ENCODE peak calls at places on chromosomes 13 and 19, in eight cellular contexts. One of them, this sample, is unnamed.

GRCh38 chr19:30066781-30067759 is 125.0 kb downstream of the URI1 start:
- DNase-seq in IMR-90: no peak
- DNase-seq in EH: no peak
- DNase-seq in stimulated activated CD4-positive, alpha-beta T cell treated with anti-CD3 and anti-CD28 coated beads, Interleukin-2, amount 100 ng/mL, for 24 hours: no peak
- DNase-seq in PC-3: no peak
- DNase-seq in WTC11: no peak
- DNase-seq in breast epithelium: no peak
- DNase-seq in fibroblast of the conjunctiva: no peak
- DNase-seq in this sample: no peak

GRCh38 chr13:101127741-101128353 is 288.5 kb downstream of the NALCN start:
- DNase-seq in IMR-90: peak; percentile 53
- DNase-seq in stimulated activated CD4-positive, alpha-beta T cell treated with anti-CD3 and anti-CD28 coated beads, Interleukin-2, amount 100 ng/mL, for 24 hours: no peak
- DNase-seq in EH: peak; percentile 57
- DNase-seq in breast epithelium: no peak
- DNase-seq in PC-3: peak; percentile 72
- DNase-seq in WTC11: no peak
- DNase-seq in fibroblast of the conjunctiva: peak; percentile 31
- DNase-seq in this sample: no peak

GRCh38 chr19:50344661-50345318 is 15.6 kb upstream of the KCNC3 start:
- DNase-seq in IMR-90: no peak
- DNase-seq in PC-3: no peak
- DNase-seq in stimulated activated CD4-positive, alpha-beta T cell treated with anti-CD3 and anti-CD28 coated beads, Interleukin-2, amount 100 ng/mL, for 24 hours: no peak
- DNase-seq in breast epithelium: no peak
- DNase-seq in EH: no peak
- DNase-seq in fibroblast of the conjunctiva: no peak
- DNase-seq in WTC11: no peak
- DNase-seq in this sample: no peak

GRCh38 chr13:98977568-98978270 is at the start of gene DOCK9:
- DNase-seq in fibroblast of the conjunctiva: no peak
- DNase-seq in WTC11: peak; percentile 31
- DNase-seq in breast epithelium: peak; percentile 60
- DNase-seq in PC-3: peak; percentile 25
- DNase-seq in IMR-90: peak; percentile 65
- DNase-seq in EH: peak; percentile 79
- DNase-seq in stimulated activated CD4-positive, alpha-beta T cell treated with anti-CD3 and anti-CD28 coated beads, Interleukin-2, amount 100 ng/mL, for 24 hours: no peak
- DNase-seq in this sample: no peak

GRCh38 chr19:21483589-21484170 is 21.7 kb upstream of the ZNF429 start:
- DNase-seq in fibroblast of the conjunctiva: no peak
- DNase-seq in EH: peak; percentile 37
- DNase-seq in IMR-90: no peak
- DNase-seq in WTC11: peak; percentile 86
- DNase-seq in PC-3: no peak
- DNase-seq in breast epithelium: peak; percentile 75
- DNase-seq in stimulated activated CD4-positive, alpha-beta T cell treated with anti-CD3 and anti-CD28 coated beads, Interleukin-2, amount 100 ng/mL, for 24 hours: peak; percentile 67
- DNase-seq in this sample: no peak

GRCh38 chr19:6556480-6556879 is 25.7 kb downstream of the TNFSF9 start:
- DNase-seq in EH: no peak
- DNase-seq in PC-3: no peak
- DNase-seq in WTC11: no peak
- DNase-seq in IMR-90: no peak
- DNase-seq in fibroblast of the conjunctiva: no peak
- DNase-seq in breast epithelium: no peak
- DNase-seq in stimulated activated CD4-positive, alpha-beta T cell treated with anti-CD3 and anti-CD28 coated beads, Interleukin-2, amount 100 ng/mL, for 24 hours: no peak
- DNase-seq in this sample: no peak

GRCh38 chr13:85698236-85698635 is 101.0 kb downstream of the SLITRK6 start:
- DNase-seq in EH: no peak
- DNase-seq in stimulated activated CD4-positive, alpha-beta T cell treated with anti-CD3 and anti-CD28 coated beads, Interleukin-2, amount 100 ng/mL, for 24 hours: no peak
- DNase-seq in WTC11: no peak
- DNase-seq in IMR-90: peak; percentile 27
- DNase-seq in PC-3: no peak
- DNase-seq in fibroblast of the conjunctiva: no peak
- DNase-seq in breast epithelium: no peak
- DNase-seq in this sample: no peak

GRCh38 chr19:41328157-41328817 is 18.3 kb downstream of the CCDC97 start:
- DNase-seq in fibroblast of the conjunctiva: no peak
- DNase-seq in stimulated activated CD4-positive, alpha-beta T cell treated with anti-CD3 and anti-CD28 coated beads, Interleukin-2, amount 100 ng/mL, for 24 hours: peak; percentile 69
- DNase-seq in WTC11: no peak
- DNase-seq in EH: peak; percentile 33
- DNase-seq in PC-3: no peak
- DNase-seq in IMR-90: peak; percentile 71
- DNase-seq in breast epithelium: no peak
- DNase-seq in this sample: no peak

GRCh38 chr13:46350003-46350402 is 37.0 kb downstream of the RUBCNL start:
- DNase-seq in fibroblast of the conjunctiva: no peak
- DNase-seq in IMR-90: no peak
- DNase-seq in WTC11: no peak
- DNase-seq in stimulated activated CD4-positive, alpha-beta T cell treated with anti-CD3 and anti-CD28 coated beads, Interleukin-2, amount 100 ng/mL, for 24 hours: no peak
- DNase-seq in EH: no peak
- DNase-seq in PC-3: no peak
- DNase-seq in breast epithelium: no peak
- DNase-seq in this sample: no peak

GRCh38 chr13:113390874-113391497 is 27.1 kb upstream of the GRTP1 start:
- DNase-seq in WTC11: peak; percentile 60
- DNase-seq in fibroblast of the conjunctiva: no peak
- DNase-seq in stimulated activated CD4-positive, alpha-beta T cell treated with anti-CD3 and anti-CD28 coated beads, Interleukin-2, amount 100 ng/mL, for 24 hours: no peak
- DNase-seq in PC-3: no peak
- DNase-seq in IMR-90: no peak
- DNase-seq in breast epithelium: no peak
- DNase-seq in EH: no peak
- DNase-seq in this sample: no peak

GRCh38 chr19:4199699-4200293 is 17.3 kb downstream of the ANKRD24 start:
- DNase-seq in WTC11: peak; percentile 75
- DNase-seq in PC-3: no peak
- DNase-seq in EH: no peak
- DNase-seq in breast epithelium: no peak
- DNase-seq in IMR-90: no peak
- DNase-seq in stimulated activated CD4-positive, alpha-beta T cell treated with anti-CD3 and anti-CD28 coated beads, Interleukin-2, amount 100 ng/mL, for 24 hours: no peak
- DNase-seq in fibroblast of the conjunctiva: no peak
- DNase-seq in this sample: no peak

GRCh38 chr13:66576381-66576780 is 653.8 kb downstream of the PCDH9 start:
- DNase-seq in breast epithelium: no peak
- DNase-seq in EH: no peak
- DNase-seq in PC-3: no peak
- DNase-seq in WTC11: no peak
- DNase-seq in fibroblast of the conjunctiva: no peak
- DNase-seq in stimulated activated CD4-positive, alpha-beta T cell treated with anti-CD3 and anti-CD28 coated beads, Interleukin-2, amount 100 ng/mL, for 24 hours: no peak
- DNase-seq in IMR-90: no peak
- DNase-seq in this sample: no peak

GRCh38 chr13:22173605-22174004 is 502.7 kb downstream of the FGF9 start:
- DNase-seq in stimulated activated CD4-positive, alpha-beta T cell treated with anti-CD3 and anti-CD28 coated beads, Interleukin-2, amount 100 ng/mL, for 24 hours: no peak
- DNase-seq in IMR-90: peak; percentile 90
- DNase-seq in EH: peak; percentile 26
- DNase-seq in fibroblast of the conjunctiva: no peak
- DNase-seq in breast epithelium: no peak
- DNase-seq in WTC11: no peak
- DNase-seq in PC-3: peak; percentile 24
- DNase-seq in this sample: no peak

GRCh38 chr13:21673592-21674270 is 2.9 kb downstream of the FGF9 start:
- DNase-seq in breast epithelium: no peak
- DNase-seq in stimulated activated CD4-positive, alpha-beta T cell treated with anti-CD3 and anti-CD28 coated beads, Interleukin-2, amount 100 ng/mL, for 24 hours: peak; percentile 42
- DNase-seq in PC-3: peak; percentile 42
- DNase-seq in WTC11: peak; percentile 63
- DNase-seq in IMR-90: peak; percentile 36
- DNase-seq in fibroblast of the conjunctiva: no peak
- DNase-seq in EH: peak; percentile 25
- DNase-seq in this sample: no peak

GRCh38 chr13:107452833-107453232 is 762.5 kb downstream of the LIG4 start:
- DNase-seq in EH: no peak
- DNase-seq in breast epithelium: no peak
- DNase-seq in PC-3: no peak
- DNase-seq in IMR-90: no peak
- DNase-seq in stimulated activated CD4-positive, alpha-beta T cell treated with anti-CD3 and anti-CD28 coated beads, Interleukin-2, amount 100 ng/mL, for 24 hours: no peak
- DNase-seq in WTC11: no peak
- DNase-seq in fibroblast of the conjunctiva: no peak
- DNase-seq in this sample: no peak

GRCh38 chr19:49475995-49476880 is 2.2 kb downstream of the FLT3LG start:
- DNase-seq in EH: no peak
- DNase-seq in fibroblast of the conjunctiva: no peak
- DNase-seq in PC-3: no peak
- DNase-seq in breast epithelium: no peak
- DNase-seq in IMR-90: no peak
- DNase-seq in stimulated activated CD4-positive, alpha-beta T cell treated with anti-CD3 and anti-CD28 coated beads, Interleukin-2, amount 100 ng/mL, for 24 hours: peak; percentile 81
- DNase-seq in WTC11: peak; percentile 96
- DNase-seq in this sample: no peak

GRCh38 chr19:17726914-17727773 is 7.9 kb downstream of the MAP1S start:
- DNase-seq in EH: no peak
- DNase-seq in PC-3: no peak
- DNase-seq in breast epithelium: no peak
- DNase-seq in IMR-90: no peak
- DNase-seq in WTC11: no peak
- DNase-seq in fibroblast of the conjunctiva: no peak
- DNase-seq in stimulated activated CD4-positive, alpha-beta T cell treated with anti-CD3 and anti-CD28 coated beads, Interleukin-2, amount 100 ng/mL, for 24 hours: no peak
- DNase-seq in this sample: no peak

GRCh38 chr19:10544242-10544752 is 593 bp downstream of the ATG4D start:
- DNase-seq in stimulated activated CD4-positive, alpha-beta T cell treated with anti-CD3 and anti-CD28 coated beads, Interleukin-2, amount 100 ng/mL, for 24 hours: peak; percentile 33
- DNase-seq in fibroblast of the conjunctiva: no peak
- DNase-seq in IMR-90: no peak
- DNase-seq in PC-3: no peak
- DNase-seq in WTC11: no peak
- DNase-seq in breast epithelium: no peak
- DNase-seq in EH: no peak
- DNase-seq in this sample: no peak

GRCh38 chr19:35223856-35224505 is 4.6 kb downstream of the FAM187B start:
- DNase-seq in WTC11: no peak
- DNase-seq in stimulated activated CD4-positive, alpha-beta T cell treated with anti-CD3 and anti-CD28 coated beads, Interleukin-2, amount 100 ng/mL, for 24 hours: no peak
- DNase-seq in IMR-90: no peak
- DNase-seq in EH: peak; percentile 48
- DNase-seq in fibroblast of the conjunctiva: peak; percentile 17
- DNase-seq in breast epithelium: no peak
- DNase-seq in PC-3: no peak
- DNase-seq in this sample: no peak

GRCh38 chr13:103883698-103884097 is 817.5 kb upstream of the SLC10A2 start:
- DNase-seq in IMR-90: peak; percentile 25
- DNase-seq in stimulated activated CD4-positive, alpha-beta T cell treated with anti-CD3 and anti-CD28 coated beads, Interleukin-2, amount 100 ng/mL, for 24 hours: no peak
- DNase-seq in breast epithelium: no peak
- DNase-seq in EH: no peak
- DNase-seq in PC-3: peak; percentile 24
- DNase-seq in WTC11: no peak
- DNase-seq in fibroblast of the conjunctiva: no peak
- DNase-seq in this sample: no peak

GRCh38 chr19:19385900-19386339 is 19.6 kb upstream of the GATAD2A start:
- DNase-seq in WTC11: peak; percentile 57
- DNase-seq in IMR-90: no peak
- DNase-seq in breast epithelium: no peak
- DNase-seq in PC-3: no peak
- DNase-seq in EH: no peak
- DNase-seq in fibroblast of the conjunctiva: no peak
- DNase-seq in stimulated activated CD4-positive, alpha-beta T cell treated with anti-CD3 and anti-CD28 coated beads, Interleukin-2, amount 100 ng/mL, for 24 hours: peak; percentile 60
- DNase-seq in this sample: no peak

GRCh38 chr13:76036176-76036575 is 400.0 kb downstream of the LMO7 start:
- DNase-seq in PC-3: no peak
- DNase-seq in stimulated activated CD4-positive, alpha-beta T cell treated with anti-CD3 and anti-CD28 coated beads, Interleukin-2, amount 100 ng/mL, for 24 hours: no peak
- DNase-seq in fibroblast of the conjunctiva: no peak
- DNase-seq in breast epithelium: no peak
- DNase-seq in WTC11: no peak
- DNase-seq in IMR-90: peak; percentile 20
- DNase-seq in EH: no peak
- DNase-seq in this sample: no peak

GRCh38 chr13:108070491-108070890 is 144.8 kb downstream of the LIG4 start:
- DNase-seq in stimulated activated CD4-positive, alpha-beta T cell treated with anti-CD3 and anti-CD28 coated beads, Interleukin-2, amount 100 ng/mL, for 24 hours: no peak
- DNase-seq in IMR-90: no peak
- DNase-seq in fibroblast of the conjunctiva: no peak
- DNase-seq in EH: no peak
- DNase-seq in PC-3: no peak
- DNase-seq in WTC11: no peak
- DNase-seq in breast epithelium: no peak
- DNase-seq in this sample: no peak

GRCh38 chr13:27830010-27830409 is 37.7 kb downstream of the GSX1 start:
- DNase-seq in breast epithelium: no peak
- DNase-seq in WTC11: peak; percentile 82
- DNase-seq in stimulated activated CD4-positive, alpha-beta T cell treated with anti-CD3 and anti-CD28 coated beads, Interleukin-2, amount 100 ng/mL, for 24 hours: peak; percentile 73
- DNase-seq in EH: peak; percentile 17
- DNase-seq in fibroblast of the conjunctiva: no peak
- DNase-seq in IMR-90: no peak
- DNase-seq in PC-3: peak; percentile 57
- DNase-seq in this sample: peak; percentile 6

GRCh38 chr13:106369091-106369490 is 166.4 kb downstream of the EFNB2 start:
- DNase-seq in IMR-90: no peak
- DNase-seq in WTC11: no peak
- DNase-seq in breast epithelium: no peak
- DNase-seq in fibroblast of the conjunctiva: no peak
- DNase-seq in stimulated activated CD4-positive, alpha-beta T cell treated with anti-CD3 and anti-CD28 coated beads, Interleukin-2, amount 100 ng/mL, for 24 hours: no peak
- DNase-seq in PC-3: no peak
- DNase-seq in EH: no peak
- DNase-seq in this sample: no peak

GRCh38 chr13:35789335-35790166 is 313.1 kb upstream of the MAB21L1 start:
- DNase-seq in PC-3: peak; percentile 52
- DNase-seq in WTC11: no peak
- DNase-seq in stimulated activated CD4-positive, alpha-beta T cell treated with anti-CD3 and anti-CD28 coated beads, Interleukin-2, amount 100 ng/mL, for 24 hours: no peak
- DNase-seq in IMR-90: peak; percentile 61
- DNase-seq in fibroblast of the conjunctiva: peak; percentile 38
- DNase-seq in breast epithelium: no peak
- DNase-seq in EH: peak; percentile 64
- DNase-seq in this sample: no peak

GRCh38 chr13:107827840-107828549 is 387.3 kb downstream of the LIG4 start:
- DNase-seq in EH: no peak
- DNase-seq in stimulated activated CD4-positive, alpha-beta T cell treated with anti-CD3 and anti-CD28 coated beads, Interleukin-2, amount 100 ng/mL, for 24 hours: no peak
- DNase-seq in WTC11: no peak
- DNase-seq in IMR-90: no peak
- DNase-seq in breast epithelium: no peak
- DNase-seq in PC-3: no peak
- DNase-seq in fibroblast of the conjunctiva: no peak
- DNase-seq in this sample: no peak

GRCh38 chr13:52010890-52011689 is at the start of gene ATP7B:
- DNase-seq in PC-3: no peak
- DNase-seq in breast epithelium: no peak
- DNase-seq in stimulated activated CD4-positive, alpha-beta T cell treated with anti-CD3 and anti-CD28 coated beads, Interleukin-2, amount 100 ng/mL, for 24 hours: peak; percentile 36
- DNase-seq in fibroblast of the conjunctiva: no peak
- DNase-seq in WTC11: peak; percentile 62
- DNase-seq in IMR-90: no peak
- DNase-seq in EH: peak; percentile 19
- DNase-seq in this sample: no peak

GRCh38 chr13:41915096-41915495 is 45.8 kb downstream of the VWA8 start:
- DNase-seq in PC-3: no peak
- DNase-seq in EH: peak; percentile 68
- DNase-seq in WTC11: no peak
- DNase-seq in breast epithelium: no peak
- DNase-seq in fibroblast of the conjunctiva: peak; percentile 17
- DNase-seq in stimulated activated CD4-positive, alpha-beta T cell treated with anti-CD3 and anti-CD28 coated beads, Interleukin-2, amount 100 ng/mL, for 24 hours: no peak
- DNase-seq in IMR-90: peak; percentile 45
- DNase-seq in this sample: no peak

GRCh38 chr13:91922969-91923592 is 524.7 kb downstream of the GPC5 start:
- DNase-seq in PC-3: no peak
- DNase-seq in fibroblast of the conjunctiva: no peak
- DNase-seq in IMR-90: no peak
- DNase-seq in WTC11: no peak
- DNase-seq in EH: no peak
- DNase-seq in breast epithelium: no peak
- DNase-seq in stimulated activated CD4-positive, alpha-beta T cell treated with anti-CD3 and anti-CD28 coated beads, Interleukin-2, amount 100 ng/mL, for 24 hours: no peak
- DNase-seq in this sample: no peak

GRCh38 chr19:31350033-31350692 is 927 bp upstream of the TSHZ3 start:
- DNase-seq in IMR-90: no peak
- DNase-seq in PC-3: no peak
- DNase-seq in breast epithelium: no peak
- DNase-seq in EH: peak; percentile 49
- DNase-seq in fibroblast of the conjunctiva: no peak
- DNase-seq in stimulated activated CD4-positive, alpha-beta T cell treated with anti-CD3 and anti-CD28 coated beads, Interleukin-2, amount 100 ng/mL, for 24 hours: no peak
- DNase-seq in WTC11: no peak
- DNase-seq in this sample: no peak